ENCODE peak calls at places on chromosomes 7 and 10, in eight cellular contexts. C, G, B, E, Q, R, M and K are unnamed samples.

GRCh38 chr7:91051966-91052365 is 212.3 kb upstream of the FZD1 start:
- DNase-seq in C (no peak), G (no peak), B (no peak), E (no peak), Q (no peak), R (no peak), M (no peak), K (no peak)

GRCh38 chr7:87316846-87317545 is 28.5 kb upstream of the CROT start:
- DNase-seq in C (peak), G (no peak), B (no peak), E (no peak), Q (no peak), R (no peak), M (no peak), K (peak)

GRCh38 chr10:30282226-30282625 is 66.9 kb downstream of the MTPAP start:
- DNase-seq in C (no peak), G (no peak), B (no peak), E (no peak), Q (no peak), R (no peak), M (no peak), K (peak)

GRCh38 chr10:19096674-19097073 is 48.1 kb downstream of the MALRD1 start:
- DNase-seq in C (no peak), G (no peak), B (no peak), E (no peak), Q (no peak), R (no peak), M (no peak), K (no peak)

GRCh38 chr7:33842141-33842540 is 63.2 kb upstream of the BMPER start:
- DNase-seq in C (no peak), G (no peak), B (no peak), E (no peak), Q (no peak), R (no peak), M (no peak), K (no peak)

GRCh38 chr7:20797174-20798080 is 10.7 kb upstream of the SP8 start:
- DNase-seq in C (peak), G (no peak), B (no peak), E (no peak), Q (no peak), R (peak), M (no peak), K (no peak)

GRCh38 chr10:37671802-37672201 is 185.6 kb downstream of the ZNF248 start:
- DNase-seq in C (no peak), G (no peak), B (no peak), E (no peak), Q (no peak), R (no peak), M (no peak), K (no peak)

GRCh38 chr7:102044984-102045673 is 227.7 kb downstream of the CUX1 start:
- DNase-seq in C (peak), G (no peak), B (peak), E (peak), Q (no peak), R (peak), M (no peak), K (peak)

GRCh38 chr7:81887691-81888090 is 117.8 kb upstream of the HGF start:
- DNase-seq in C (no peak), G (no peak), B (no peak), E (no peak), Q (no peak), R (no peak), M (no peak), K (no peak)

GRCh38 chr10:77970869-77971803 is 44.6 kb upstream of the DLG5 start:
- DNase-seq in C (peak), G (peak), B (peak), E (peak), Q (no peak), R (no peak), M (no peak), K (peak)

GRCh38 chr7:123070702-123071286 is 75.3 kb upstream of the TAS2R16 start:
- DNase-seq in C (peak), G (no peak), B (no peak), E (no peak), Q (no peak), R (no peak), M (no peak), K (peak)

GRCh38 chr7:79176859-79177477 is 276.5 kb downstream of the MAGI2 start:
- DNase-seq in C (no peak), G (no peak), B (no peak), E (peak), Q (no peak), R (peak), M (no peak), K (peak)

GRCh38 chr7:29457565-29457971 is 106.1 kb upstream of the PRR15 start:
- DNase-seq in C (peak), G (no peak), B (no peak), E (no peak), Q (no peak), R (no peak), M (no peak), K (no peak)

GRCh38 chr7:135352285-135352684 is 118.6 kb downstream of the STRA8 start:
- DNase-seq in C (no peak), G (no peak), B (no peak), E (no peak), Q (no peak), R (no peak), M (no peak), K (peak)

GRCh38 chr7:128801667-128802066 is 9.9 kb downstream of the CCDC136 start:
- DNase-seq in C (no peak), G (no peak), B (no peak), E (no peak), Q (no peak), R (no peak), M (no peak), K (no peak)

GRCh38 chr10:48309711-48310226 is 3.3 kb downstream of the MAPK8 start:
- DNase-seq in C (peak), G (no peak), B (no peak), E (no peak), Q (no peak), R (peak), M (no peak), K (peak)

GRCh38 chr7:26534649-26535482 is 243.2 kb downstream of the SNX10 start:
- DNase-seq in C (peak), G (no peak), B (no peak), E (no peak), Q (no peak), R (no peak), M (no peak), K (peak)